ENCODE peak calls at places on chromosomes 5 and 9, in eight cellular contexts. L, Y, H, W, O, K, J and P are unnamed samples.

GRCh38 chr5:79284852-79285251 is 48.9 kb downstream of the JMY start:
- DNase-seq in L (peak; percentile 72), Y (no peak), H (no peak), W (no peak), O (peak; percentile 26), K (no peak), J (no peak), P (no peak)

GRCh38 chr5:174514983-174515394 is 209.4 kb upstream of the MSX2 start:
- DNase-seq in L (no peak), Y (no peak), H (no peak), W (no peak), O (no peak), K (no peak), J (no peak), P (no peak)

GRCh38 chr5:166358127-166358840 is 1933.2 kb upstream of the WWC1 start:
- DNase-seq in L (no peak), Y (no peak), H (no peak), W (no peak), O (no peak), K (no peak), J (no peak), P (no peak)

GRCh38 chr5:53089481-53089976 is 20.0 kb downstream of the MOCS2 start:
- DNase-seq in L (peak; percentile 34), Y (peak; percentile 53), H (no peak), W (peak; percentile 16), O (peak; percentile 15), K (no peak), J (no peak), P (no peak)

GRCh38 chr9:36828574-36829141 is 205.4 kb downstream of the PAX5 start:
- DNase-seq in L (no peak), Y (no peak), H (no peak), W (no peak), O (no peak), K (no peak), J (no peak), P (no peak)

GRCh38 chr5:103620851-103621547 is 58.4 kb upstream of the NUDT12 start:
- DNase-seq in L (no peak), Y (no peak), H (no peak), W (no peak), O (no peak), K (no peak), J (no peak), P (no peak)

GRCh38 chr5:96920956-96921355 is 14.9 kb upstream of the LNPEP start:
- DNase-seq in L (no peak), Y (no peak), H (no peak), W (no peak), O (no peak), K (no peak), J (no peak), P (no peak)

GRCh38 chr5:57231607-57232006 is 57.7 kb downstream of the GPBP1 start:
- DNase-seq in L (peak; percentile 60), Y (peak; percentile 87), H (no peak), W (no peak), O (no peak), K (no peak), J (no peak), P (no peak)

DNA sequence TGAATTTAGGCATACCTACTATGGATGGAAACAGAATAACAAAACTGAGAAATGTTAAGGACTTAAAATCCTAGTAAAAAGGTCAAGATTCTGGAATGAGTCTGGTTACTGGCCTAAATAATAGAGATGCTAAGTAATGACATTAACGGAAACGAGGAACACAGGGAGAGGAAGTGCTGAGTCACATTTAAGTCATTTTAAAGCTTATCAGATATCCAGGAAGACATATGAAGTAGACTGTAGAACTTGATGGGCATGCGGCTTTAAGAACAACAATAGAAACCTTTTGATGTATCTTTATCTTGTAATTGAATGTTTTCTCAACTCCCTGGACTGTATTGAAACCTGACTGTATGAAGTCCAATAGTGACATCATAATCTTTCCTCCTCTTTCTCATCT is 1251.4 kb upstream of the CDH6 start:
- DNase-seq in L (no peak), Y (no peak), H (no peak), W (peak; percentile 53), O (no peak), K (no peak), J (no peak), P (no peak)
- H3K4me3 ChIP-seq in L (no peak overlapping the region), Y (no peak overlapping the region), H (no peak overlapping the region), W (no peak overlapping the region), O (no peak overlapping the region), K (no peak overlapping the region), J (no peak overlapping the region), P (no peak overlapping the region)

DNA sequence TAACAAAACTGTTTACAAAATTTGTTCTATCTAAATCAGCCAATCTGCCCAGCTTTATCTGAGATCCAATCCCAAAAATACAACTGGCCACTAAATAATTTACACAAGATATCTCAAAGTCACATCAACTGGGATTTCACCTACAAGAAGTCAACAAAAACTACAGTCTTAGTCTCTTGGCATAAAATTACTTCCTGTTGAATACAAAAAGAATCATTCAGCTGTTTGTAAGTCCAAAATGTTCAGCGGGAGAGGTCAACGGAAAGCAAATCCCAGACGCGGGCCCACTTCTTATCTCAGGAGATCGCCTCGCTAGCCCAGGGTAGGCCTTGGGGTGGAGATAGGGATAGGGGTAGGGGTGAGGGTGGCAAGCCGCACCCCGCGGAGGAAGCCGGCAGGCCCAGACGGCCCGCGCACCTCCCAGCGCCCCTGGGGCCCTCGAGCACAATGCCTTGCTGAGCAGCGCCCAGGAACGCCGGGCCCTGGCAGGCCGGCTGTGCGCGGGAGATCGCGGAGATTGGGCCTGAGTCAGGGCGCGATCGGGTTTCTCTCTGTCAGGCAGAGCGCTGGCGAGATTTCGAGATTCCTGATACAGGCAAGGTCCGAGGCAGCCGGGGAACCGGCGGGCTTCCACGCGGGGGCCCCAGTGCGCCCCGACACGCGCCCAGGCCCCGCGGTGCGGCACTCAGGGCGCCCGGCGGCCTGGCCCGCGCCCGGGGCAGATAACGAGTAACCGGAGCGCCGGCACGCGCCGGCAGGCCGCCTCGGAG is 710 bp downstream of the HINT1 start:
- DNase-seq in L (peak; percentile 84), Y (peak; percentile 79), H (peak; percentile 73), W (peak; percentile 64), O (peak; percentile 83), K (no peak), J (no peak), P (peak; percentile 64)
- TF ChIP-seq CTCF in L (peak; percentile 37), Y (no peak), H (no peak), W (no peak), O (peak; percentile 23), K (no peak), J (no peak), P (peak; percentile 19)

GRCh38 chr5:20958641-20959040 is 970.6 kb upstream of the CDH18 start:
- DNase-seq in L (no peak), Y (no peak), H (no peak), W (no peak), O (no peak), K (no peak), J (no peak), P (no peak)

GRCh38 chr5:20956134-20956533 is 968.1 kb upstream of the CDH18 start:
- DNase-seq in L (no peak), Y (no peak), H (no peak), W (no peak), O (no peak), K (no peak), J (no peak), P (no peak)

DNA sequence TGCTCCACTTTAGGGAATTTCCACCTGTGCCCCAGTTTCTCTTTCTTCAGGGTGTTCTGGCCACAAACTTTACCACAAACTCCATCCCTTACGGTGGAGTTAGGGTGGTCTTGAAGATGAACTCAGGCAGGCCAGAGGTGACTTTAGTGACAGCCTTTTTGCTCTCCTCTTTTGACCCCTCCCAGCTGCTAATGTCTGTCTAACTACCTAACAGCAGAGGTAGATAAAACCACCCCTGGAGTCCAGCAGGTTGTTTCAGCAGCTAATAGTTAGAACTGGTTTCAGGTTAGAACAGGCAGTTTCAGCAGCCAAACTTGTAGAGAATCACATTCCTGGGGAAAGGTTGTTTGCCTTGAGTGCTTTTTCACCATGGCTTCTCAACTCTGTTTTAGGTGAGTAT is 971.3 kb upstream of the CDH18 start:
- DNase-seq in L (no peak), Y (no peak), H (no peak), W (no peak), O (peak; percentile 1), K (no peak), J (no peak), P (no peak)
- H3K4me3 ChIP-seq in L (no peak overlapping the region), Y (no peak overlapping the region), H (no peak overlapping the region), W (no peak overlapping the region), O (no peak overlapping the region), K (no peak overlapping the region), J (no peak overlapping the region), P (no peak overlapping the region)

DNA sequence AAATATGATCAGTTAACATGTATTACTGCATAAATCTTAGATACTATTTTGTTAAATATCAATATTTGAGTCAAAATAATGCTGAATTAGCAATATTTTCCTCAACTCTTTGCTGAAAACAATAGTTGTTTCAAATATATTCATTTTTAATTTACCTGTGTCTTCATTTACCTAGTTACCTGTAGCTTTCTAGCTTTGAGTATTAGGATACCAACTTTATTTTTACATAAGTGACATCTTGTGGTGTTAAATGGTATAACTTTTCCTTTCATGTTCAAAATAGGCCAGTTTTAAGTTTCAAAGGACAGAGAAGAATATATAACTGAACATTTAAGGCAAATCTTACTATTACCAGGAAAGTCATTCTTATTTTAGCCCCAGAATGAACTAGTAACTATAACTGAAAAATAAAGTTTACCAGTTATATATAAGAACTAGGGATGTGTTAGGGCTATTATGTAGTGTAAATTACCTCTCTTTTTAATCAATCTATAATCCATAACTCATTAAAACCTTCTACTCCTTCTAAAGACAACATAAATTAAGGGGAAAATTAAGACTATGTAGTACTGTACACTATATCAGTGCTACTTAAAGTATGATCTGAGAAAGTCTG is 25.3 kb downstream of the AP3B1 start:
- DNase-seq in L (peak; percentile 12), Y (peak; percentile 40), H (no peak), W (peak; percentile 34), O (peak; percentile 4), K (no peak), J (no peak), P (no peak)
- TF ChIP-seq CTCF in L (peak; percentile 48), Y (peak; percentile 51), H (peak; percentile 77), W (peak; percentile 57), O (peak; percentile 5), K (peak; percentile 40), J (peak; percentile 42), P (peak; percentile 13)

GRCh38 chr5:180648658-180649296 is 623 bp downstream of the FLT4 start:
- DNase-seq in L (no peak), Y (no peak), H (no peak), W (no peak), O (no peak), K (no peak), J (no peak), P (no peak)
- H3K4me3 ChIP-seq in L (no peak overlapping the region), Y (no peak overlapping the region), H (no peak overlapping the region), W (no peak overlapping the region), O (no peak overlapping the region), K (no peak overlapping the region), J (no peak overlapping the region), P (peak overlapping the region; percentile 47)

DNA sequence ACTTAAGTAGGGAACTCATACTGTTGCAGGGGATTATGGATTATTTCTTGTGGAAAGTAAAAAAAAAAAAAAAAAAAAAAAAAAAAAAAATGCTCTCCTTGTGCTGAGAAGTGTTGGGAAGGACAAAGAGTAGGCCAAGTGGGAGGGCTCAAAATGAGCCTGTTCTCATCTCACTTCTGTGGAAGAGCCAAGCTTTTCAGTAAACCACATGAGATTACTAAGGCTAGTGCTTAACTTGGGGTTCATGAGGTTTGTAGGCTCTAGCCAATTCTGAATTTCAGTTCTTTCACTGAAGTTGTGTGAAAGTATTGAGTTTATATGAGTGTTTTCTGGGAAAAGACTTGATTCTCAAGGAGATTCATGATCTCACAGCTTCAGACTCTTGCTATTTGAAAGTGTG is 23.0 kb upstream of the CEP78 start:
- DNase-seq in L (no peak), Y (no peak), H (no peak), W (no peak), O (no peak), K (no peak), J (no peak), P (no peak)
- TF ChIP-seq CTCF in L (no peak), Y (no peak), H (no peak), W (no peak), O (no peak), K (no peak), J (no peak), P (no peak)